ENCODE peak calls at places on chromosomes 13 and 19, in eight cellular contexts. B is tibial nerve, P is IMR-90, K is esophagus squamous epithelium, H is breast epithelium, Y is thyroid gland, W is endothelial cell of umbilical vein, U is transverse colon. A is an unnamed sample.
A peak's percentile ranks its signal among the peaks of the same experiment; 100 is the strongest.

GRCh38 chr19:44943801-44944249 is 1.8 kb downstream of the APOC4 start:
- DNase-seq in H (no peak), B (peak; percentile 35), Y (peak; percentile 5), W (no peak), U (peak; percentile 60), K (no peak), P (no peak), A (peak; percentile 14)

GRCh38 chr19:47671499-47671898 is 41.7 kb upstream of the EHD2 start:
- DNase-seq in H (no peak), B (no peak), U (no peak), K (no peak), Y (no peak), W (no peak), P (no peak), A (no peak)

GRCh38 chr13:112056284-112056727 is 10.6 kb upstream of the SOX1 start:
- DNase-seq in B (no peak), U (no peak), K (no peak), W (no peak), Y (no peak), P (no peak), H (no peak), A (no peak)

GRCh38 chr13:76470991-76471390 is 415.2 kb downstream of the KCTD12 start:
- DNase-seq in W (no peak), H (no peak), Y (no peak), U (no peak), B (no peak), P (no peak), K (no peak), A (no peak)

GRCh38 chr13:26342898-26343297 is 89.0 kb downstream of the CDK8 start:
- DNase-seq in U (no peak), K (no peak), P (no peak), H (no peak), W (no peak), Y (no peak), B (no peak), A (no peak)

GRCh38 chr13:111213964-111214726 is 99.0 kb downstream of the ARHGEF7 start:
- DNase-seq in W (no peak), K (no peak), H (no peak), Y (peak; percentile 48), U (no peak), B (no peak), P (no peak), A (no peak)

GRCh38 chr13:67986234-67986633 is 756.1 kb upstream of the PCDH9 start:
- DNase-seq in B (no peak), H (no peak), U (no peak), K (no peak), Y (no peak), P (no peak), W (no peak), A (no peak)

GRCh38 chr13:110574161-110574560 is 12.6 kb upstream of the RAB20 start:
- DNase-seq in K (no peak), W (no peak), Y (no peak), P (no peak), B (no peak), U (no peak), H (no peak), A (no peak)

GRCh38 chr13:19818223-19818842 is 35.6 kb upstream of the PSPC1 start:
- DNase-seq in U (peak; percentile 19), K (no peak), B (no peak), W (peak; percentile 37), P (no peak), Y (peak; percentile 94), H (peak; percentile 82), A (no peak)

GRCh38 chr19:29625316-29625715 is 19.2 kb downstream of the POP4 start:
- DNase-seq in H (no peak), P (no peak), U (no peak), Y (no peak), W (no peak), K (no peak), B (no peak), A (no peak)

GRCh38 chr13:74289130-74289529 is 154.9 kb upstream of the KLF12 start:
- DNase-seq in U (no peak), Y (no peak), W (no peak), P (no peak), H (no peak), K (no peak), B (no peak), A (no peak)

GRCh38 chr13:51412431-51412830 is 40.4 kb downstream of the INTS6 start:
- DNase-seq in K (no peak), H (no peak), U (no peak), P (no peak), B (no peak), Y (no peak), W (no peak), A (no peak)

DNA sequence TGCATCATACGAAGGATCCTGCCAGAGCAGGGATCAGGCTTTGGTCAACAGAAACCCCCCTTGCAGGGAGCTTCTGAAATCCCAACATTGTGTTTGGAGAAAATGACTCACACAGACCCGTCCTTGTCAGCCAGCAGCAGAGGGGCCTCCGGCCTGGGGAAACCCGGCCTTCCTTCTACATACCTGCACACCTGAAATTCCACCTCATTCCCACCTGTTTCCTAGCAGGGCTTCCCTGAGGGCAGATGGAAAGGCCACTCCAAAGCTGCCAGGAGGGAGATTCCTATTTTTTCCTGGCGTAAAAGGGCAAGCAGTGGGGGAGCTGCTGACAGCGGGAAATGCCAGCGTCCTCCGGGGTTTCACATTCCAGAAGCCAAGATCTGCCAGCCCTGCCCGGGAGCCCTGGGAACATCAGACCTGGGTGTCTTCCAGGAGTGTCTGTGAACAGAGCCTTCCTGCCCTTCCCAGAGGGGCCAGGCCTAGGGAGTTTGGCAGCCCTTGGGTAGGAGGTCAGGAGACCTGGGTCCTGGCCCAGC is 3.0 kb upstream of the IGFL1 start:
- DNase-seq in H (no peak), P (no peak), U (no peak), B (no peak), Y (no peak), W (no peak), K (no peak), A (no peak)
- H3K4me1 ChIP-seq in H (no peaks in the 10 kb centered on the region), P (peaks cover 2% of the 10 kb centered on the region), U (peaks cover 6% of the 10 kb centered on the region), B (no peaks in the 10 kb centered on the region), Y (peaks cover 26% of the 10 kb centered on the region), W (no peaks in the 10 kb centered on the region), K (peaks cover 24% of the 10 kb centered on the region), A (peaks cover 3% of the 10 kb centered on the region)

DNA sequence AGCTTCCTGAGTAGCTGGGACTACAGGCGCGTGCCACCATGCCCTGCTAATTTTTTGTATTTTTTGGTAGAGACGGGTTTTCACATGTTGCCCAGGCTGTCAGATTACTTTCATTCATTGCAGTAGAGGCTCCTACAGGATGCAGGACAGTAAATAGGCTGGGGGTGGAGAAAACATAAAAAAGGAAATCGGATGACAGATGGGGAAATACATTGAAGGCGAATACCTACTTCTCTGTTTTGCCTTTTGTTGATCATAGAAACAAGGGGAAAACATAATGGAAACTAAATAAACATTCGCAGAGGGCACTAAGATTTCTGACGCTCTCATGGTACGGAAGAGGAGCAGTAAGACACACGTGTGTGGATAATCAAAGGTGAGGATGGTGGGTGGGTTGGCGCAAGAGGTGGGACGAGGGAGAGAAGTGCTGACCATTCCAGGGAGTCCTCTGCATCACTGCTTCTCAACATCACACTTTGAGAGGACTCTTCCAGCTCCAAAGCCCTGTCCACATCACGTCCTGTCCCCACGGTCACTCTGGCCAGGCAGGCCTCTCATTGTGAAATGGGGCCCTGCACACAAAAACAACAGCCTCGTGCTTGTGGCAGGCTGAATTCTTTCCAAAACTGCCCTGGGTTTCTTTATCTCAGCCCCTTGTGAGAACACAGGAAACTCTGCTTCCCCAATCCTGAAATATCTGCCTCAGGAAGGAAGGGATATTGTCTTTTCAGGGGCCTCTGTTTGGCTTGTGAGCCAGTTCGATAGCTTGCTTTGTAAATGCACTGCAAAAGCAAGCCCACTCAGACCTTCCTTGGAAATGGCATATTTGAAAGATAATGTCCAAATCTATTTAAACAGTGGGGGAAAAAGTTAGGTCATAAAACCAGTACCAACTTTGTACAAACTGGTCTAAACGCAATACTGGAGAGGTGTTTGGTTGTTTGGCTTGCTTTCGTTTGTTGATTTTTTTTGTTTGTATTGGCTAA is 188.5 kb downstream of the FOXO1 start:
- DNase-seq in U (no peak), H (no peak), P (no peak), W (peak; percentile 94), Y (peak; percentile 84), B (peak; percentile 44), K (no peak), A (peak; percentile 73)
- TF ChIP-seq POLR2A in U (no peak), H (no peak), P (no peak), W (peak; percentile 36), Y (no peak), B (no peak), K (no peak), A (no peak)

GRCh38 chr19:18939163-18939562 is 1.9 kb downstream of the HOMER3 start:
- DNase-seq in W (no peak), K (no peak), H (no peak), P (no peak), Y (no peak), U (no peak), B (no peak), A (no peak)
- H3K4me3 ChIP-seq in W (peak overlapping the region; percentile 99), K (no peak overlapping the region), H (peak overlapping the region; percentile 97), P (peak overlapping the region; percentile 73), Y (no peak overlapping the region), U (no peak overlapping the region), B (no peak overlapping the region), A (peak overlapping the region; percentile 93)

DNA sequence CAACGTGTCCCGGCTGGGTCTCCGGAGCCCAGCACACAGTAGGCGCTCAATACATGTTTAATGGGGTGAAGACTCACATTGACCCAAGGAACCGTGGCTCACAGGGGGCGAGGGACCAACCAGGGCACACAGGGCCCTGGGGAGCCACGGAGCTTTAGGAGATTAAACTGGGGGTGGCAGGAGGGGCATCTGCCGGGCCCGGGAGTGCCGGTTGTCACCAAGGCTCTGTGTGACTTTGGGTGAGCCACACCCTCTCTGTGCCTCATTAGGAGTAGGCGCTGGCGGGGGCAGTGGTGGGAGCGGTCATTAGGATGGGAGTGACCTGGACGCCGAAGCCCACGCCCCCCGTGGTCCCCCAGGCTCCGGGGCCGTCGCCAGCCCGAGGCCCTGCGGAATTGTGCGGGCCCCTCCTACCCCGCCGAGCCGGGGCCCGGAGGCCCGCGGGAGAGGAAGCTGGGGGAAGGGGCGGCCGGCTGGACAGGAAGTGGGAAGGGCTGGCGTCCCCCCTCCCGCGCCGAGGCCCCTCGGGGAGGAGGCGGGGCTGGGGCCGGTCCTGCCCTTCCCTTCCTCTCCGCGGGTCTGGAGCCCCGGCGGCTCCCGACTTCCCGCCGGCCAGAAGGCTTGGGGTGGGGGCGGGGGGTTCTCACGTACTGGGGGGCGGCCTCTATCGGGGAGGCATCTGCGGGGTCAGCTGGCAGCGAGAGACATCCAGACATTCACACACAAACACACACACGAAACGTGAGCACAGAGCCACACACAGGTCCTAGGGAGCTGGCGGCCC is 1.8 kb upstream of the SSBP4 start:
- DNase-seq in H (no peak), B (peak; percentile 63), Y (peak; percentile 50), U (peak; percentile 70), W (peak; percentile 85), P (peak; percentile 73), K (no peak), A (peak; percentile 54)
- H3K4me1 ChIP-seq in H (peaks cover 34% of the 10 kb centered on the region), B (peaks cover 61% of the 10 kb centered on the region), Y (peaks cover 59% of the 10 kb centered on the region), U (peaks cover 68% of the 10 kb centered on the region), W (peaks cover 41% of the 10 kb centered on the region), P (peaks cover 37% of the 10 kb centered on the region), K (peaks cover 63% of the 10 kb centered on the region), A (peaks cover 18% of the 10 kb centered on the region)

GRCh38 chr13:60396008-60396782 is 825 bp upstream of the TDRD3 start:
- DNase-seq in K (peak; percentile 46), B (peak; percentile 76), Y (peak; percentile 94), H (peak; percentile 84), U (peak; percentile 94), P (peak; percentile 87), W (peak; percentile 93), A (peak; percentile 92)
- TF ChIP-seq POLR2A in K (no peak), B (peak; percentile 53), Y (peak; percentile 83), H (peak; percentile 21), U (peak; percentile 94), P (no peak), W (peak; percentile 82), A (peak; percentile 63)